ENCODE peak calls at places on chromosomes 1 and 21, in seven cellular contexts. One of them, this sample, is unnamed.

GRCh38 chr1:247113094-247113497 is 8.9 kb upstream of the ZNF669 start:
- DNase-seq in K562: peak
- DNase-seq in nucleus accumbens: no peak
- DNase-seq in activated CD8-positive, alpha-beta memory T cell treated with anti-CD3 and anti-CD28 coated beads, Interleukin-2, amount 50 U/mL, for 48 hours: peak
- DNase-seq in DMS79: no peak
- DNase-seq in Caco-2: no peak
- DNase-seq in activated T-helper 1 cell treated with anti-CD3 and anti-CD28 coated beads, Interleukin-2, amount 50 U/mL, for 16 hours: no peak
- DNase-seq in this sample: no peak

GRCh38 chr1:167605576-167605975 is 24.5 kb upstream of the RCSD1 start:
- DNase-seq in K562: no peak
- DNase-seq in nucleus accumbens: no peak
- DNase-seq in activated CD8-positive, alpha-beta memory T cell treated with anti-CD3 and anti-CD28 coated beads, Interleukin-2, amount 50 U/mL, for 48 hours: no peak
- DNase-seq in DMS79: no peak
- DNase-seq in Caco-2: no peak
- DNase-seq in activated T-helper 1 cell treated with anti-CD3 and anti-CD28 coated beads, Interleukin-2, amount 50 U/mL, for 16 hours: no peak
- DNase-seq in this sample: no peak

GRCh38 chr1:116306102-116306501 is 66.9 kb upstream of the ATP1A1 start:
- DNase-seq in K562: no peak
- DNase-seq in nucleus accumbens: no peak
- DNase-seq in activated CD8-positive, alpha-beta memory T cell treated with anti-CD3 and anti-CD28 coated beads, Interleukin-2, amount 50 U/mL, for 48 hours: no peak
- DNase-seq in DMS79: no peak
- DNase-seq in Caco-2: no peak
- DNase-seq in activated T-helper 1 cell treated with anti-CD3 and anti-CD28 coated beads, Interleukin-2, amount 50 U/mL, for 16 hours: no peak
- DNase-seq in this sample: no peak

GRCh38 chr1:218741852-218742251 is 396.7 kb downstream of the TGFB2 start:
- DNase-seq in K562: no peak
- DNase-seq in nucleus accumbens: no peak
- DNase-seq in activated CD8-positive, alpha-beta memory T cell treated with anti-CD3 and anti-CD28 coated beads, Interleukin-2, amount 50 U/mL, for 48 hours: no peak
- DNase-seq in DMS79: no peak
- DNase-seq in Caco-2: no peak
- DNase-seq in activated T-helper 1 cell treated with anti-CD3 and anti-CD28 coated beads, Interleukin-2, amount 50 U/mL, for 16 hours: no peak
- DNase-seq in this sample: no peak

GRCh38 chr1:47580451-47580980 is 142.7 kb downstream of the FOXD2 start:
- DNase-seq in K562: no peak
- DNase-seq in nucleus accumbens: no peak
- DNase-seq in activated CD8-positive, alpha-beta memory T cell treated with anti-CD3 and anti-CD28 coated beads, Interleukin-2, amount 50 U/mL, for 48 hours: peak
- DNase-seq in DMS79: no peak
- DNase-seq in Caco-2: no peak
- DNase-seq in activated T-helper 1 cell treated with anti-CD3 and anti-CD28 coated beads, Interleukin-2, amount 50 U/mL, for 16 hours: no peak
- DNase-seq in this sample: no peak

GRCh38 chr1:54709547-54710292 is 5.9 kb upstream of the TTC4 start:
- DNase-seq in K562: no peak
- DNase-seq in nucleus accumbens: no peak
- DNase-seq in activated CD8-positive, alpha-beta memory T cell treated with anti-CD3 and anti-CD28 coated beads, Interleukin-2, amount 50 U/mL, for 48 hours: no peak
- DNase-seq in DMS79: no peak
- DNase-seq in Caco-2: no peak
- DNase-seq in activated T-helper 1 cell treated with anti-CD3 and anti-CD28 coated beads, Interleukin-2, amount 50 U/mL, for 16 hours: no peak
- DNase-seq in this sample: no peak

GRCh38 chr1:230155021-230155420 is 88.0 kb downstream of the GALNT2 start:
- DNase-seq in K562: no peak
- DNase-seq in nucleus accumbens: no peak
- DNase-seq in activated CD8-positive, alpha-beta memory T cell treated with anti-CD3 and anti-CD28 coated beads, Interleukin-2, amount 50 U/mL, for 48 hours: no peak
- DNase-seq in DMS79: no peak
- DNase-seq in Caco-2: no peak
- DNase-seq in activated T-helper 1 cell treated with anti-CD3 and anti-CD28 coated beads, Interleukin-2, amount 50 U/mL, for 16 hours: no peak
- DNase-seq in this sample: no peak

GRCh38 chr1:180920702-180921101 is 8.0 kb downstream of the KIAA1614 start:
- DNase-seq in K562: peak
- DNase-seq in nucleus accumbens: no peak
- DNase-seq in activated CD8-positive, alpha-beta memory T cell treated with anti-CD3 and anti-CD28 coated beads, Interleukin-2, amount 50 U/mL, for 48 hours: no peak
- DNase-seq in DMS79: no peak
- DNase-seq in Caco-2: no peak
- DNase-seq in activated T-helper 1 cell treated with anti-CD3 and anti-CD28 coated beads, Interleukin-2, amount 50 U/mL, for 16 hours: no peak
- DNase-seq in this sample: no peak

GRCh38 chr1:36894824-36895223 is 139.5 kb downstream of the GRIK3 start:
- DNase-seq in K562: no peak
- DNase-seq in nucleus accumbens: no peak
- DNase-seq in activated CD8-positive, alpha-beta memory T cell treated with anti-CD3 and anti-CD28 coated beads, Interleukin-2, amount 50 U/mL, for 48 hours: no peak
- DNase-seq in DMS79: no peak
- DNase-seq in Caco-2: no peak
- DNase-seq in activated T-helper 1 cell treated with anti-CD3 and anti-CD28 coated beads, Interleukin-2, amount 50 U/mL, for 16 hours: no peak
- DNase-seq in this sample: no peak

GRCh38 chr21:31403596-31404333 is 59.7 kb upstream of the TIAM1 start:
- DNase-seq in K562: no peak
- DNase-seq in nucleus accumbens: no peak
- DNase-seq in activated CD8-positive, alpha-beta memory T cell treated with anti-CD3 and anti-CD28 coated beads, Interleukin-2, amount 50 U/mL, for 48 hours: no peak
- DNase-seq in DMS79: no peak
- DNase-seq in Caco-2: no peak
- DNase-seq in activated T-helper 1 cell treated with anti-CD3 and anti-CD28 coated beads, Interleukin-2, amount 50 U/mL, for 16 hours: no peak
- DNase-seq in this sample: no peak

GRCh38 chr21:14675774-14676530 is 129.8 kb upstream of the SAMSN1 start:
- DNase-seq in K562: no peak
- DNase-seq in nucleus accumbens: no peak
- DNase-seq in activated CD8-positive, alpha-beta memory T cell treated with anti-CD3 and anti-CD28 coated beads, Interleukin-2, amount 50 U/mL, for 48 hours: no peak
- DNase-seq in DMS79: no peak
- DNase-seq in Caco-2: no peak
- DNase-seq in activated T-helper 1 cell treated with anti-CD3 and anti-CD28 coated beads, Interleukin-2, amount 50 U/mL, for 16 hours: no peak
- DNase-seq in this sample: no peak

GRCh38 chr1:155981266-155982088 is 3.1 kb upstream of the ARHGEF2 start:
- DNase-seq in K562: peak
- DNase-seq in nucleus accumbens: no peak
- DNase-seq in activated CD8-positive, alpha-beta memory T cell treated with anti-CD3 and anti-CD28 coated beads, Interleukin-2, amount 50 U/mL, for 48 hours: no peak
- DNase-seq in DMS79: peak
- DNase-seq in Caco-2: no peak
- DNase-seq in activated T-helper 1 cell treated with anti-CD3 and anti-CD28 coated beads, Interleukin-2, amount 50 U/mL, for 16 hours: no peak
- DNase-seq in this sample: no peak

GRCh38 chr21:18443085-18443484 is 39.5 kb upstream of the TMPRSS15 start:
- DNase-seq in K562: no peak
- DNase-seq in nucleus accumbens: no peak
- DNase-seq in activated CD8-positive, alpha-beta memory T cell treated with anti-CD3 and anti-CD28 coated beads, Interleukin-2, amount 50 U/mL, for 48 hours: no peak
- DNase-seq in DMS79: no peak
- DNase-seq in Caco-2: no peak
- DNase-seq in activated T-helper 1 cell treated with anti-CD3 and anti-CD28 coated beads, Interleukin-2, amount 50 U/mL, for 16 hours: no peak
- DNase-seq in this sample: peak

GRCh38 chr1:43506233-43506632 is 24.4 kb upstream of the PTPRF start:
- DNase-seq in K562: no peak
- DNase-seq in nucleus accumbens: no peak
- DNase-seq in activated CD8-positive, alpha-beta memory T cell treated with anti-CD3 and anti-CD28 coated beads, Interleukin-2, amount 50 U/mL, for 48 hours: no peak
- DNase-seq in DMS79: no peak
- DNase-seq in Caco-2: no peak
- DNase-seq in activated T-helper 1 cell treated with anti-CD3 and anti-CD28 coated beads, Interleukin-2, amount 50 U/mL, for 16 hours: no peak
- DNase-seq in this sample: no peak

GRCh38 chr21:26790289-26790688 is 54.9 kb downstream of the ADAMTS1 start:
- DNase-seq in K562: no peak
- DNase-seq in nucleus accumbens: no peak
- DNase-seq in activated CD8-positive, alpha-beta memory T cell treated with anti-CD3 and anti-CD28 coated beads, Interleukin-2, amount 50 U/mL, for 48 hours: no peak
- DNase-seq in DMS79: no peak
- DNase-seq in Caco-2: no peak
- DNase-seq in activated T-helper 1 cell treated with anti-CD3 and anti-CD28 coated beads, Interleukin-2, amount 50 U/mL, for 16 hours: no peak
- DNase-seq in this sample: no peak

GRCh38 chr1:109821221-109821669 is 57.5 kb upstream of the EPS8L3 start:
- DNase-seq in K562: peak
- DNase-seq in nucleus accumbens: no peak
- DNase-seq in activated CD8-positive, alpha-beta memory T cell treated with anti-CD3 and anti-CD28 coated beads, Interleukin-2, amount 50 U/mL, for 48 hours: peak
- DNase-seq in DMS79: no peak
- DNase-seq in Caco-2: no peak
- DNase-seq in activated T-helper 1 cell treated with anti-CD3 and anti-CD28 coated beads, Interleukin-2, amount 50 U/mL, for 16 hours: no peak
- DNase-seq in this sample: no peak

GRCh38 chr1:89563957-89564604 is 39.5 kb downstream of the LRRC8B start:
- DNase-seq in K562: no peak
- DNase-seq in nucleus accumbens: no peak
- DNase-seq in activated CD8-positive, alpha-beta memory T cell treated with anti-CD3 and anti-CD28 coated beads, Interleukin-2, amount 50 U/mL, for 48 hours: no peak
- DNase-seq in DMS79: no peak
- DNase-seq in Caco-2: no peak
- DNase-seq in activated T-helper 1 cell treated with anti-CD3 and anti-CD28 coated beads, Interleukin-2, amount 50 U/mL, for 16 hours: no peak
- DNase-seq in this sample: no peak

GRCh38 chr1:229268505-229268904 is 2.4 kb upstream of the RAB4A start:
- DNase-seq in K562: no peak
- DNase-seq in nucleus accumbens: no peak
- DNase-seq in activated CD8-positive, alpha-beta memory T cell treated with anti-CD3 and anti-CD28 coated beads, Interleukin-2, amount 50 U/mL, for 48 hours: no peak
- DNase-seq in DMS79: peak
- DNase-seq in Caco-2: no peak
- DNase-seq in activated T-helper 1 cell treated with anti-CD3 and anti-CD28 coated beads, Interleukin-2, amount 50 U/mL, for 16 hours: no peak
- DNase-seq in this sample: no peak

GRCh38 chr1:162847839-162848453 is 13.0 kb downstream of the CCDC190 start:
- DNase-seq in K562: peak
- DNase-seq in nucleus accumbens: no peak
- DNase-seq in activated CD8-positive, alpha-beta memory T cell treated with anti-CD3 and anti-CD28 coated beads, Interleukin-2, amount 50 U/mL, for 48 hours: peak
- DNase-seq in DMS79: peak
- DNase-seq in Caco-2: peak
- DNase-seq in activated T-helper 1 cell treated with anti-CD3 and anti-CD28 coated beads, Interleukin-2, amount 50 U/mL, for 16 hours: peak
- DNase-seq in this sample: peak

GRCh38 chr1:167291539-167292195 is 71.0 kb downstream of the POU2F1 start:
- DNase-seq in K562: no peak
- DNase-seq in nucleus accumbens: no peak
- DNase-seq in activated CD8-positive, alpha-beta memory T cell treated with anti-CD3 and anti-CD28 coated beads, Interleukin-2, amount 50 U/mL, for 48 hours: no peak
- DNase-seq in DMS79: no peak
- DNase-seq in Caco-2: no peak
- DNase-seq in activated T-helper 1 cell treated with anti-CD3 and anti-CD28 coated beads, Interleukin-2, amount 50 U/mL, for 16 hours: no peak
- DNase-seq in this sample: no peak

GRCh38 chr1:116420417-116421200 is 47.6 kb downstream of the ATP1A1 start:
- DNase-seq in K562: peak
- DNase-seq in nucleus accumbens: no peak
- DNase-seq in activated CD8-positive, alpha-beta memory T cell treated with anti-CD3 and anti-CD28 coated beads, Interleukin-2, amount 50 U/mL, for 48 hours: no peak
- DNase-seq in DMS79: no peak
- DNase-seq in Caco-2: no peak
- DNase-seq in activated T-helper 1 cell treated with anti-CD3 and anti-CD28 coated beads, Interleukin-2, amount 50 U/mL, for 16 hours: no peak
- DNase-seq in this sample: no peak

GRCh38 chr21:32096411-32096810 is 182.4 kb downstream of the MIS18A start:
- DNase-seq in K562: peak
- DNase-seq in nucleus accumbens: no peak
- DNase-seq in activated CD8-positive, alpha-beta memory T cell treated with anti-CD3 and anti-CD28 coated beads, Interleukin-2, amount 50 U/mL, for 48 hours: no peak
- DNase-seq in DMS79: no peak
- DNase-seq in Caco-2: no peak
- DNase-seq in activated T-helper 1 cell treated with anti-CD3 and anti-CD28 coated beads, Interleukin-2, amount 50 U/mL, for 16 hours: no peak
- DNase-seq in this sample: no peak

GRCh38 chr1:185670187-185670627 is 64.0 kb upstream of the HMCN1 start:
- DNase-seq in K562: no peak
- DNase-seq in nucleus accumbens: no peak
- DNase-seq in activated CD8-positive, alpha-beta memory T cell treated with anti-CD3 and anti-CD28 coated beads, Interleukin-2, amount 50 U/mL, for 48 hours: no peak
- DNase-seq in DMS79: no peak
- DNase-seq in Caco-2: no peak
- DNase-seq in activated T-helper 1 cell treated with anti-CD3 and anti-CD28 coated beads, Interleukin-2, amount 50 U/mL, for 16 hours: peak
- DNase-seq in this sample: no peak